ENCODE peak calls at places on chromosomes 7 and 10, in six cellular contexts. K, X, G, L, J and N are unnamed samples. For H3K4me1, the result is how much of the 10 kb centered on the place peaks cover.

GRCh38 chr10:100911472-100911871 is 1.3 kb upstream of the SLF2 start:
- DNase-seq in G (no peak), X (no peak), J (no peak), K (no peak), L (no peak), N (no peak)

GRCh38 chr10:99524050-99524666 is 8.6 kb upstream of the NKX2-3 start:
- DNase-seq in L (no peak), J (no peak), K (no peak), G (no peak), X (no peak), N (no peak)

GRCh38 chr7:47314728-47315601 is 266.9 kb downstream of the TNS3 start:
- DNase-seq in J (no peak), G (no peak), K (peak), L (no peak), X (no peak), N (no peak)

GRCh38 chr7:98930921-98931320 is 52.6 kb downstream of the TRRAP start:
- DNase-seq in J (no peak), X (peak), G (no peak), K (no peak), L (no peak), N (peak)

GRCh38 chr10:121678631-121679174 is 80.5 kb upstream of the FGFR2 start:
- DNase-seq in L (no peak), X (no peak), J (no peak), K (no peak), G (no peak), N (no peak)

GRCh38 chr7:152904698-152905097 is 145.1 kb downstream of the ACTR3B start:
- DNase-seq in G (no peak), J (no peak), K (no peak), X (no peak), L (no peak), N (no peak)

GRCh38 chr10:11164806-11165590 is 147.3 kb downstream of the CELF2 start:
- DNase-seq in J (peak), G (no peak), L (peak), K (peak), X (peak), N (peak)

GRCh38 chr10:48384699-48384982 is 78.2 kb downstream of the MAPK8 start:
- DNase-seq in L (no peak), K (no peak), J (no peak), G (no peak), X (no peak), N (no peak)

GRCh38 chr10:59512951-59513350 is 150.6 kb upstream of the FAM13C start:
- DNase-seq in J (no peak), G (no peak), L (no peak), X (no peak), K (no peak), N (no peak)

GRCh38 chr7:90229728-90230127 is 15.2 kb upstream of the CFAP69 start:
- DNase-seq in K (no peak), G (no peak), L (no peak), X (no peak), J (no peak), N (no peak)

GRCh38 chr7:45229130-45229920 is 71.7 kb downstream of the RAMP3 start:
- DNase-seq in X (no peak), J (no peak), G (no peak), K (no peak), L (no peak), N (no peak)

GRCh38 chr7:155338632-155339320 is 41.1 kb downstream of the INSIG1 start:
- DNase-seq in K (no peak), J (peak), X (no peak), G (no peak), L (no peak), N (peak)

GRCh38 chr7:1632916-1633785 is 36.9 kb upstream of the ELFN1 start:
- DNase-seq in J (no peak), G (no peak), K (no peak), L (no peak), X (no peak), N (no peak)

GRCh38 chr10:90222372-90222771 is 521.0 kb downstream of the KIF20B start:
- DNase-seq in G (no peak), K (no peak), X (no peak), J (no peak), L (no peak), N (no peak)

GRCh38 chr7:156725982-156726381 is 85.4 kb downstream of the RNF32 start:
- DNase-seq in G (no peak), X (no peak), K (no peak), L (no peak), J (no peak), N (no peak)

GRCh38 chr10:78462728-78463228 is 429.1 kb downstream of the RPS24 start:
- DNase-seq in K (no peak), X (no peak), L (no peak), G (no peak), J (no peak), N (no peak)

GRCh38 chr7:67267914-67268313 is 271.3 kb downstream of the TYW1 start:
- DNase-seq in X (no peak), G (no peak), J (no peak), K (no peak), L (no peak), N (no peak)

GRCh38 chr10:46018453-46019169 is 11.8 kb downstream of the NCOA4 start:
- DNase-seq in L (no peak), G (no peak), J (no peak), K (no peak), X (no peak), N (no peak)

GRCh38 chr10:46017733-46018132 is 12.7 kb downstream of the NCOA4 start:
- DNase-seq in J (no peak), X (no peak), L (no peak), G (no peak), K (no peak), N (no peak)

GRCh38 chr10:46020344-46020656 is 10.1 kb downstream of the NCOA4 start:
- DNase-seq in X (no peak), J (no peak), K (no peak), L (no peak), G (no peak), N (no peak)

GRCh38 chr10:46019541-46020343 is 10.7 kb downstream of the NCOA4 start:
- DNase-seq in K (no peak), J (no peak), L (peak), X (no peak), G (no peak), N (no peak)

DNA sequence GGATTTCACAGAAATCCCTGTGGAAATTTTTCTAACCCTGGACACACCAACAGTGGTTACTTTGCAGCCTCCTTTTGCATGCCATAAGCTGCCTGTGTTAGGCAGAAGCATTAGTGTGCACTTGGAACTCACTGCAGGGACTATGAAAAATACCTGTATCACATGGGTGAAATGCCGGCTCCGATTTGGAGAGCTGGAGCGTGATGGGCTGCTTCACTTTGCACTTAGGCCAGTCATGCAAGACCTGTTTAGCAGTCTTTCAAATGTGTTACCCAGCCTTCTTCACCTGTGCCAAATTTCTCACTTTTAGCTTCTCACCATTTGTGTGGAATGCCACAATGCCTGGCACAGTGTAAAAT is 11.3 kb downstream of the NCOA4 start:
- DNase-seq in G (no peak), L (no peak), X (no peak), J (no peak), K (no peak), N (no peak)
- H3K4me1 ChIP-seq in G (under half), L (under half), X (under half), J (under half), K (under half), N (under half)

GRCh38 chr10:98314577-98315284 is 46.7 kb upstream of the LOXL4 start:
- DNase-seq in X (no peak), G (no peak), J (no peak), L (peak), K (peak), N (no peak)

GRCh38 chr10:98312816-98313215 is 44.8 kb upstream of the LOXL4 start:
- DNase-seq in G (no peak), L (no peak), K (no peak), J (no peak), X (no peak), N (no peak)

GRCh38 chr10:98310721-98311120 is 42.7 kb upstream of the LOXL4 start:
- DNase-seq in J (no peak), X (no peak), L (no peak), G (no peak), K (no peak), N (no peak)

GRCh38 chr10:98313598-98313997 is 45.6 kb upstream of the LOXL4 start:
- DNase-seq in G (no peak), K (no peak), J (no peak), X (no peak), L (no peak), N (no peak)

GRCh38 chr10:98312349-98312748 is 44.4 kb upstream of the LOXL4 start:
- DNase-seq in L (no peak), X (no peak), G (no peak), K (no peak), J (no peak), N (no peak)
- H3K4me1 ChIP-seq in L (under half), X (under half), G (under half), K (under half), J (under half), N (under half)

GRCh38 chr10:14566498-14566897 is 208.2 kb downstream of the FAM107B start:
- DNase-seq in J (no peak), G (no peak), K (no peak), L (no peak), X (no peak), N (no peak)
- H3K4me1 ChIP-seq in J (half or more), G (half or more), K (under half), L (under half), X (under half), N (half or more)

DNA sequence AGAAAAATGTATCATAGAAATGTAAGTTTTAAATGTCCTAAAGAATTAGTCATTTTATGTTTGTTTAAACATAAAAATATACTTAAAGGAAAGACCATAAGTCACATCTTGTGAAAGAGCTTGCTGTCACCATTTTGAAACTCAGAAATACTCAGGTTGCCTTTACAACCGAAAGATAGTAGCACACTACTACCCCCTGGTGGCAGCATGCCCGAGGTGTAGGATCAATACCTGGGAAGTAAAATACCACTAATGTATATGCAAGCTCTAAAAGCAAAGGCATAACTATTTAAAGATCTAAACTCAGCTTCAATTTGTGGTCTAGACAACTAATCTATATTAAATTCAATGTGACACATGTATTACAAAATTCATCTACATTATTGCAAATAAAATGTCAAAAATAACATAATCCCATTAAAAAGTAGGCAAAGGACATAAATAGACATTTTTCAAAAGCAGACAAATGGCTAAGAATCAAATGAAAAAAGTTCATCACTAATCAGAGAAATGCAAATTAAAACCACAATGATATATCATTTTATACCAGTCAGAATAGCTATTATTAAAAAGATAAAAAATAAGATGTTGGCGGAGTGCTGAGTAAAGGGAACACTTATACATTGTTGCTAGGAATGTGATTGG is 47.7 kb upstream of the FGL2 start:
- DNase-seq in X (peak), L (peak), G (peak), K (no peak), J (peak), N (peak)
- H3K4me1 ChIP-seq in X (under half), L (under half), G (under half), K (under half), J (under half), N (under half)

GRCh38 chr10:88892223-88892967 is 12.3 kb downstream of the STAMBPL1 start:
- DNase-seq in K (no peak), G (no peak), L (no peak), X (no peak), J (no peak), N (no peak)

GRCh38 chr10:88893611-88894010 is 13.6 kb downstream of the STAMBPL1 start:
- DNase-seq in K (no peak), X (no peak), L (peak), J (no peak), G (no peak), N (no peak)

GRCh38 chr10:88886557-88886956 is 6.5 kb downstream of the STAMBPL1 start:
- DNase-seq in J (no peak), G (no peak), K (no peak), X (no peak), L (no peak), N (no peak)

GRCh38 chr10:88889559-88890337 is 9.7 kb downstream of the STAMBPL1 start:
- DNase-seq in K (no peak), L (no peak), G (no peak), X (no peak), J (no peak), N (no peak)

DNA sequence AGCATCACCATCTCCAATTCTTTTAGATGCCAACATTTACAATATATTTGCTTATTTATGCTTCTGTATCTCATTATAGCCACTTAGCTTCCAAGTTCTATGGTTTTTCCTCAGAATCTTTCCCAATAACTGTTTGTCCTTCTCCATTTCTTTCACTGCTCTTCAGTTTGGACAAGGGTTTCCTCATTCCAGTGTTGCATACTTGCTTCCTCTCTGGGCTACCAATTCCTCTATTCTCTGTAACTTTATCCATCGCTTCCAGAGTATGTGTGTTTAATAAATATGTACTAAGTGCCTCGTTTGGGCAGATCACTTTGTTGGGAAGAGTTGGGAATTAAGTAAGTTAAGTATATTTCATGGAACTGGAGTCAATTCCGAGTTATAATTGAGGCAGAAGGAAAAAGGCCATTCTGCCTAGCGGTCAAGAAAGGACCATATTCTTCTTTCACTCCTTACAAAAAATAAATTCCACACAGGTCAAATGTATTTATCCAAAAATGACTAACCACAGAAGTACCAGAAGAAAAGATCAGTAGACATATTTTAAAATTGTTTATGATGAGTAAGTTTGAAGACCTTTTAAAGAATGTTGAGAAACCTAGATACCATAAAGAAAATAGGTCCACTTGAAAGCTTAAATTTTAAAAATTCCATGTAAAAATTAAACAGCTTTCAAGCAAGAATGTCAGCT is 10.8 kb downstream of the STAMBPL1 start:
- DNase-seq in G (no peak), J (no peak), L (no peak), K (no peak), X (no peak), N (no peak)
- H3K4me1 ChIP-seq in G (half or more), J (under half), L (under half), K (under half), X (under half), N (under half)

DNA sequence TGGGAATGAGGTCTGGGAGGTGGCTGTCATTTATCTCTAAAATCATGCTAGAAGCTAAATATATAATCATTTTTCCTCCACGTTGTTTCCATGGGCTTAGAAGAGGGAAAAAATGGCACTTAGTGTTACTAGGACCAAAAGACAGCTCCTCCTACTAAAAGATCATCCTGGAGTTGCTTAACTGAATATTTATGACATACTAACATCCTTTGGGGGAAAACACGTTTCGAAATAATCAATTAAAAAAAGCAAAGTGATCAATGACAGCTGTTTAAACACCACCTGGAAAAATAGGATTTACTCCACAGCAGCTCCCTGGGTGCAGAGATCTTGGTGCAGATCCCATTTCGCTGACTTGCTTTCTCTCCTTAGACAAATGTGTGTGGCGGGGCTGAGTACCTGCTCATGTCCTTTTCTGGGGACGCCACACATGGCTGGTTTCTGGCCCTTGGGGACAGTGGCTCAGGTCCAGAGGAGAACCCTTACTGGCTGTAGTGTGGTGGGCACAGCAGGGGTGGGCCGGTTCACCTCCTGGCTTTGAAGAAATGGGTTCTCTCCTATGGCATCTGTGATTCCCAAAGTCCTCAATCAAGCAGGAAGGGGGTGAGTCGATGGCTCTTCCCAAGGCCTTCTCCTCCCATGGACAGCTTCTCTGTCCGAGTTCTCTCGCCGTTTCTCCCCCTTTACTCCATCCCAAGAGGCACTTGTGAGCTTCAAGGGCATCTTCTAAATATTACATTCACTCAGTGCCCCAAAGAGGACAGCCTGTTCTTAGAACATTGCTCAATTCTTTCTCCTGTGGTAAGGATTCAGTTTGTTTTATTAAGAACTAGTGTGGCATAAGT is 156.4 kb upstream of the KLF14 start:
- DNase-seq in J (no peak), X (no peak), K (no peak), G (no peak), L (no peak), N (no peak)
- H3K4me1 ChIP-seq in J (under half), X (under half), K (under half), G (half or more), L (half or more), N (under half)

DNA sequence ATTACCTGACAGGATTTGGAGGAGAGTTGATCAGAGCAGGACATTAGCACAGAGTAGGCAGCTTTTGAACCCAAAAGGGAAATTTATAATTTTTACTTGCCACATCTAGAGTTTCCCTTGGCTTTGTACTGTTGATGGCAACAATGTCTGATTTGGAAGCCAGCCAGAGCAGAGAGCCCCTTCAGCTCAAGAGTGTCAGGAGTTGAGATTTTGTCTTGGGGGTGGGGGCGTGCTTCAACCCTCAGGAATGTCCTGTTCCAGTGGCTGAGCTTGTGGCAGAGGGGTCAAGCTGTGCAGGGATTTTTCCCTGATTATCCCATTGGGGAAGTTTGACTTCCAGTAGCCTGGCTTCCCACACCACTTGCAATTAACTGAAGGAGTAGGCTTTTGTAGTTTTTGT is 27.0 kb downstream of the SP4 start:
- DNase-seq in K (no peak), G (no peak), L (no peak), X (no peak), J (no peak), N (no peak)
- H3K4me1 ChIP-seq in K (under half), G (under half), L (under half), X (under half), J (under half), N (under half)

GRCh38 chr10:20481054-20481453 is 416.1 kb downstream of the NEBL start:
- DNase-seq in L (no peak), X (no peak), K (no peak), G (no peak), J (no peak), N (no peak)
- H3K4me1 ChIP-seq in L (under half), X (under half), K (under half), G (under half), J (under half), N (under half)

DNA sequence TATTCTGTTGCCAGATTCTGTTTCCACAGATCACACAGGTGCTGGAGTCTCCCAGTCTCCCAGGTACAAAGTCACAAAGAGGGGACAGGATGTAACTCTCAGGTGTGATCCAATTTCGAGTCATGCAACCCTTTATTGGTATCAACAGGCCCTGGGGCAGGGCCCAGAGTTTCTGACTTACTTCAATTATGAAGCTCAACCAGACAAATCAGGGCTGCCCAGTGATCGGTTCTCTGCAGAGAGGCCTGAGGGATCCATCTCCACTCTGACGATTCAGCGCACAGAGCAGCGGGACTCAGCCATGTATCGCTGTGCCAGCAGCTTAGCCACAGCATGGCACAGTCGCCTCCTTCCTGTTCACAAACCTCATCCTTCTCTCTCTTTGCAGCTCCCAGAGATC is 237.5 kb upstream of the PRSS1 start:
- DNase-seq in X (no peak), K (no peak), G (no peak), J (no peak), L (no peak), N (no peak)
- H3K4me1 ChIP-seq in X (under half), K (under half), G (under half), J (under half), L (under half), N (under half)

DNA sequence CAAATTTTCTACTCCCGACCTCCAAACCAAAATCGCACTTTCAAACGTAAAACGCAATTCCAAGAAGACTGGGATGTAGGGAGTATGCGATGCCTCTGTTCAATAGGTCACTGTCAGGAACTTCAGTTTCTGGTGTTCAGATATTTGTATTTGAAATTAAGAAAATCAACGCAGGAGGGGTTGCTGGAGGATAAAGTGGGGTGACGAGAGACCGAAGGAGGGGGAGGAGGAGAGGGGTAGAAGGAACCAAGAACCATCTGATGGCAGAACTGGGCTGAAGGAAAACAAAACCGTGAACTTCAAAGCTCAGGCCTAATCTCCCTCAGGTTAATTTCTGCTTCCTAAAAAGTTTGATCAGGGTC is 293.8 kb upstream of the NFE2L3 start:
- DNase-seq in G (no peak), J (no peak), L (no peak), K (no peak), X (no peak), N (no peak)
- H3K4me1 ChIP-seq in G (under half), J (under half), L (under half), K (under half), X (under half), N (under half)